ENCODE peak calls at places on chromosome 17, in five cellular contexts. Y is IMR-90; Z is PC-3; E is CD8-positive, alpha-beta T cell; J is hepatocyte. D is an unnamed sample.

GRCh38 chr17:49845210-49845782 is 2.6 kb downstream of the TAC4 start:
- DNase-seq in J (no peak), E (no peak), Z (no peak), Y (no peak), D (peak)

GRCh38 chr17:45222273-45222993 is 748 bp downstream of the FMNL1 start:
- DNase-seq in Y (no peak), J (no peak), Z (no peak), E (peak), D (no peak)

GRCh38 chr17:75652934-75653549 is 13.9 kb downstream of the RECQL5 start:
- DNase-seq in J (peak), Y (peak), E (peak), Z (peak), D (no peak)

GRCh38 chr17:47315451-47316266 is 8.1 kb upstream of the EFCAB13 start:
- DNase-seq in E (no peak), Y (peak), Z (peak), J (peak), D (no peak)

GRCh38 chr17:27352481-27353460 is 58.9 kb downstream of the WSB1 start:
- DNase-seq in Z (no peak), E (no peak), J (no peak), Y (peak), D (no peak)

GRCh38 chr17:16516594-16517018 is 24.6 kb upstream of the LRRC75A start:
- DNase-seq in Z (peak), Y (peak), E (no peak), J (peak), D (no peak)

GRCh38 chr17:35051183-35051578 is 12.3 kb downstream of the RFFL start:
- DNase-seq in E (peak), J (no peak), Y (no peak), Z (no peak), D (no peak)

GRCh38 chr17:81511550-81511799 is 1.1 kb downstream of the ACTG1 start:
- DNase-seq in J (no peak), Y (peak), Z (no peak), E (no peak), D (no peak)

GRCh38 chr17:3738562-3739295 is 15.0 kb downstream of the HASPIN start:
- DNase-seq in Y (peak), Z (peak), J (peak), E (peak), D (no peak)

GRCh38 chr17:2809337-2809736 is 13.1 kb downstream of the RAP1GAP2 start:
- DNase-seq in E (no peak), Z (no peak), J (no peak), Y (no peak), D (no peak)

GRCh38 chr17:13544755-13545154 is 57.0 kb downstream of the HS3ST3A1 start:
- DNase-seq in Z (no peak), J (no peak), Y (peak), E (no peak), D (no peak)

GRCh38 chr17:58276423-58276822 is 4.3 kb downstream of the MPO start:
- DNase-seq in Z (no peak), J (no peak), E (no peak), Y (no peak), D (no peak)

GRCh38 chr17:4632583-4632923 is 8.9 kb downstream of the ALOX15 start:
- DNase-seq in Z (no peak), J (no peak), E (no peak), Y (no peak), D (no peak)

GRCh38 chr17:7838291-7839075 is 4.5 kb downstream of the KDM6B start:
- DNase-seq in Y (peak), E (peak), Z (no peak), J (peak), D (no peak)

GRCh38 chr17:68676856-68677255 is 75.7 kb upstream of the FAM20A start:
- DNase-seq in Y (no peak), Z (no peak), J (no peak), E (no peak), D (no peak)

GRCh38 chr17:75539969-75540729 is 14.7 kb downstream of the LLGL2 start:
- DNase-seq in J (no peak), Y (no peak), Z (no peak), E (no peak), D (no peak)

GRCh38 chr17:83012873-83013778 is 66.3 kb upstream of the METRNL start:
- DNase-seq in Z (no peak), Y (peak), J (no peak), E (no peak), D (no peak)

GRCh38 chr17:55462234-55462633 is 40.6 kb upstream of the MMD start:
- DNase-seq in E (no peak), Y (no peak), J (no peak), Z (no peak), D (no peak)

GRCh38 chr17:70276931-70277330 is 107.6 kb downstream of the KCNJ2 start:
- DNase-seq in E (no peak), Y (peak), Z (peak), J (no peak), D (no peak)

GRCh38 chr17:59151007-59151406 is 4.0 kb downstream of the SKA2 start:
- DNase-seq in Y (peak), J (no peak), E (no peak), Z (no peak), D (no peak)

GRCh38 chr17:27952366-27952765 is 59.2 kb upstream of the LYRM9 start:
- DNase-seq in Y (no peak), Z (no peak), J (no peak), E (no peak), D (no peak)

GRCh38 chr17:44672479-44673093 is 16.3 kb downstream of the MEIOC start:
- DNase-seq in E (no peak), J (peak), Y (peak), Z (peak), D (no peak)

GRCh38 chr17:59219992-59220327 is 351 bp upstream of the GDPD1 start:
- DNase-seq in E (no peak), Z (no peak), J (no peak), Y (no peak), D (no peak)

GRCh38 chr17:77323413-77324171 is 182.8 kb downstream of the SEC14L1 start:
- DNase-seq in Y (peak), E (no peak), Z (peak), J (peak), D (no peak)

GRCh38 chr17:63932008-63932561 is at the start of gene CD79B:
- DNase-seq in J (no peak), E (peak), Y (no peak), Z (no peak), D (no peak)

GRCh38 chr17:48578616-48579560 is 738 bp upstream of the HOXB4 start:
- DNase-seq in E (no peak), J (no peak), Z (no peak), Y (peak), D (no peak)

GRCh38 chr17:49229805-49230600 is 584 bp downstream of the PHOSPHO1 start:
- DNase-seq in Z (no peak), J (no peak), Y (no peak), E (no peak), D (no peak)

DNA sequence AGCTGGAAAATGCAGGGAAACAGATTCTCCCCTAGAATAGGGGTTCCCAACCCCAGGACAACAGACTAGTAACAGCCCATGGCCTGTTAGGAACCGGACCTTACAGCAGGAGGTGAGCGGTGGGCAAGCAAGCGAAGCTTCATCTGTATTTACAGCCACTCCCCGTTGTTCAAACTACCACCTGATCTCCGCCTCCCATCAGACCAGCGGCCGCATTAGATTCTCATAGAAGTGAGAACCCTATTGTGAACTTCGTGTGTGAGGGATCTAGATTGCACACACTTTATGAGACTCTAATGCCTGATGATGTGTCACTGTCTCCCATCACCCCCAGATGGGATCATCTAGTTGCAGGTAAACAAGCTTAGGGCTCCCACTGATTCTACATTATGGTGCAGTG is 3.5 kb downstream of the CD300LB start:
- DNase-seq in J (no peak), Z (no peak), E (no peak), Y (no peak), D (no peak)
- H3K27ac ChIP-seq in J (no peak), Z (no peak), E (no peak), Y (no peak), D (no peak)

GRCh38 chr17:65279456-65279855 is 142.3 kb downstream of the RGS9 start:
- DNase-seq in Z (no peak), E (no peak), J (no peak), Y (no peak), D (no peak)

GRCh38 chr17:65277576-65277975 is 140.4 kb downstream of the RGS9 start:
- DNase-seq in E (no peak), J (no peak), Y (peak), Z (no peak), D (no peak)

GRCh38 chr17:65278820-65279184 is 141.6 kb downstream of the RGS9 start:
- DNase-seq in Z (no peak), E (no peak), J (no peak), Y (no peak), D (no peak)

GRCh38 chr17:65283704-65284103 is 146.5 kb downstream of the RGS9 start:
- DNase-seq in Y (peak), E (no peak), Z (peak), J (no peak), D (no peak)

GRCh38 chr17:65278050-65278819 is 141.1 kb downstream of the RGS9 start:
- DNase-seq in Y (peak), E (peak), Z (peak), J (peak), D (no peak)
- TF ChIP-seq CTCF in Y (peak), E (peak), Z (peak), J (peak), D (peak)

GRCh38 chr17:29126268-29126923 is 53.8 kb downstream of the MYO18A start:
- DNase-seq in Y (no peak), Z (no peak), J (no peak), E (no peak), D (no peak)
- H3K27ac ChIP-seq in Y (no peak), Z (no peak), J (no peak), E (no peak), D (no peak)

GRCh38 chr17:38868968-38869646 is 751 bp upstream of the LASP1 start:
- DNase-seq in Z (peak), Y (peak), J (peak), E (peak), D (peak)
- TF ChIP-seq CTCF in Z (peak), Y (peak), J (peak), E (no peak), D (no peak)

DNA sequence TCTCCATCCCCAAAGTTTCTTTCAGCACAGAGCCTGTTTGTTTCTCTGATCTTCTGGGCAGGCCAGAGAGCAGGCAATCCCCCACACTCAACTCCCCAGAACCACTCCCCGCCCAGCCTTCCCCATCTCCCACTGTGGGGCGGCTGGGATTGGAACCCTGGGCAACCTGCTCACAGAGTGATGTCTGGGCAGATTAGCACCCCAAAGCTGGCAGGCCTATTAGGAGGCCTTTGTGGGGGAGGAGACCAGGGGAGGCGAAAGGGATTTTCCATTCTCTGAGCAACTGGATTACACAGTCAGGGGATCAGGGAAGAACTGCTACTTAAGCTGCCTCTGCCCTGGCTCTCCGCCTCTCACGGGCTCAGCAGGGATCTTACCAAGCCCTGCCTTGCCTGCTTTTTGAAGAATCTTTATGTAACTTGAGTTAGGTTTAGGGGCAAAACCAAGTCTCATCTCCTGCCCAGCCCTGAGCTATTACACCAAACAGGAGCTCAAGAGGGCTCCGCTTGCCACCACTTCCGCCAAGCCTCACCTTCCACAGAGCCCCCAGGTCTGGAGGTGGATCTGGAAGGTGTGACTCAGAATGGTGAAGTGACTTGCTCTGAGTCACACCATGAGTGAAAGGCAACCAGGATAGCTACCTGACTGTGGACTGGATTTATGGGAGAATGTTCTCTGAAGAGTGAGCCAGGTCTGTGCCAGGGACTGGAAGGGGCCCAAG is 16.0 kb upstream of the LHX1 start:
- DNase-seq in J (peak), E (no peak), Y (peak), Z (peak), D (no peak)
- H3K27ac ChIP-seq in J (peak), E (no peak), Y (no peak), Z (peak), D (no peak)

DNA sequence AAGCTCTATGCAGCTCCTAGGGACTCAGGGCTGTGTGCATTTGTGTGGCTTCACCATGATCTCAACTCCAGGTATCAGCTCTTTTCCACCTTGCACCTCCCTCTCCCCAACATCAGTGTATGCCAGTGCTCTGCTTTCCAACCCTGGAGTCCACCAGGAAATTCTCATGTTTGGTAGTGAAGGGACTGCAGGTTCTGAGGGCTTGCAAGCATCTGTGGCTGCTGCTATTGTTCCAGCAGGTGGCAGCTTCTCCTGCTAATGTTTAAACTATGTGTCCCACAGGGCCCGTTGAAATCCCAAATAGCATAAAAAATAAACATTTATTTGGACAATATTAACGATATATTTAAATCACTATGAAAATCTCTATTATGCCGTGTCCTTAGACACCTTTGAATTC is 82.0 kb downstream of the RGS9 start:
- DNase-seq in E (no peak), Y (no peak), Z (no peak), J (no peak), D (no peak)
- TF ChIP-seq CTCF in E (no peak), Y (no peak), Z (peak), J (peak), D (no peak)

GRCh38 chr17:38421871-38422819 is 6.1 kb upstream of the ARHGAP23 start:
- DNase-seq in J (no peak), Y (no peak), Z (no peak), E (no peak), D (no peak)
- H3K27ac ChIP-seq in J (peak), Y (no peak), Z (no peak), E (no peak), D (peak)

D was measured in thoracic aorta.